ENCODE peak calls at places on chromosomes 12 and 14, in nine cellular contexts. One of them, this sample, is unnamed.

GRCh38 chr14:76773188-76773885 is 12.1 kb downstream of the VASH1 start:
- DNase-seq in fibroblast of the aortic adventitia: peak; percentile 76
- DNase-seq in lower leg skin: peak; percentile 87
- DNase-seq in GM13976: no peak
- DNase-seq in hepatocyte: peak; percentile 83
- DNase-seq in nephron progenitor cell: no peak
- DNase-seq in psoas muscle: peak; percentile 68
- DNase-seq in fibroblast of pulmonary artery: peak; percentile 93
- DNase-seq in GM10248: no peak
- DNase-seq in this sample: no peak

GRCh38 chr12:7645395-7646177 is 20.1 kb downstream of the APOBEC1 start:
- DNase-seq in fibroblast of the aortic adventitia: peak; percentile 51
- DNase-seq in lower leg skin: no peak
- DNase-seq in GM13976: peak; percentile 59
- DNase-seq in hepatocyte: peak; percentile 56
- DNase-seq in nephron progenitor cell: peak; percentile 48
- DNase-seq in psoas muscle: no peak
- DNase-seq in fibroblast of pulmonary artery: peak; percentile 51
- DNase-seq in GM10248: peak; percentile 50
- DNase-seq in this sample: no peak

GRCh38 chr12:3339221-3339620 is 151.8 kb upstream of the PRMT8 start:
- DNase-seq in fibroblast of the aortic adventitia: no peak
- DNase-seq in lower leg skin: no peak
- DNase-seq in GM13976: no peak
- DNase-seq in hepatocyte: no peak
- DNase-seq in nephron progenitor cell: no peak
- DNase-seq in psoas muscle: no peak
- DNase-seq in fibroblast of pulmonary artery: no peak
- DNase-seq in GM10248: no peak
- DNase-seq in this sample: no peak

GRCh38 chr12:1773937-1774655 is 46.3 kb upstream of the LRTM2 start:
- DNase-seq in fibroblast of the aortic adventitia: no peak
- DNase-seq in lower leg skin: no peak
- DNase-seq in GM13976: no peak
- DNase-seq in hepatocyte: no peak
- DNase-seq in nephron progenitor cell: no peak
- DNase-seq in psoas muscle: no peak
- DNase-seq in fibroblast of pulmonary artery: no peak
- DNase-seq in GM10248: no peak
- DNase-seq in this sample: no peak

GRCh38 chr12:109645194-109645593 is 68.4 kb upstream of the FAM222A start:
- DNase-seq in fibroblast of the aortic adventitia: no peak
- DNase-seq in lower leg skin: no peak
- DNase-seq in GM13976: no peak
- DNase-seq in hepatocyte: no peak
- DNase-seq in nephron progenitor cell: no peak
- DNase-seq in psoas muscle: no peak
- DNase-seq in fibroblast of pulmonary artery: no peak
- DNase-seq in GM10248: no peak
- DNase-seq in this sample: no peak

GRCh38 chr12:49637401-49637800 is 14.0 kb downstream of the PRPF40B start:
- DNase-seq in fibroblast of the aortic adventitia: no peak
- DNase-seq in lower leg skin: peak; percentile 78
- DNase-seq in GM13976: no peak
- DNase-seq in hepatocyte: peak; percentile 34
- DNase-seq in nephron progenitor cell: peak; percentile 25
- DNase-seq in psoas muscle: no peak
- DNase-seq in fibroblast of pulmonary artery: no peak
- DNase-seq in GM10248: no peak
- DNase-seq in this sample: no peak

GRCh38 chr14:57871487-57872080 is 5.7 kb upstream of the SLC35F4 start:
- DNase-seq in fibroblast of the aortic adventitia: peak; percentile 74
- DNase-seq in lower leg skin: no peak
- DNase-seq in GM13976: peak; percentile 18
- DNase-seq in hepatocyte: peak; percentile 34
- DNase-seq in nephron progenitor cell: peak; percentile 35
- DNase-seq in psoas muscle: no peak
- DNase-seq in fibroblast of pulmonary artery: peak; percentile 70
- DNase-seq in GM10248: peak; percentile 25
- DNase-seq in this sample: peak; percentile 14

GRCh38 chr14:72291908-72292688 is 359.9 kb downstream of the RGS6 start:
- DNase-seq in fibroblast of the aortic adventitia: peak; percentile 54
- DNase-seq in lower leg skin: no peak
- DNase-seq in GM13976: peak; percentile 59
- DNase-seq in hepatocyte: peak; percentile 65
- DNase-seq in nephron progenitor cell: peak; percentile 31
- DNase-seq in psoas muscle: no peak
- DNase-seq in fibroblast of pulmonary artery: peak; percentile 70
- DNase-seq in GM10248: peak; percentile 44
- DNase-seq in this sample: peak; percentile 16

DNA sequence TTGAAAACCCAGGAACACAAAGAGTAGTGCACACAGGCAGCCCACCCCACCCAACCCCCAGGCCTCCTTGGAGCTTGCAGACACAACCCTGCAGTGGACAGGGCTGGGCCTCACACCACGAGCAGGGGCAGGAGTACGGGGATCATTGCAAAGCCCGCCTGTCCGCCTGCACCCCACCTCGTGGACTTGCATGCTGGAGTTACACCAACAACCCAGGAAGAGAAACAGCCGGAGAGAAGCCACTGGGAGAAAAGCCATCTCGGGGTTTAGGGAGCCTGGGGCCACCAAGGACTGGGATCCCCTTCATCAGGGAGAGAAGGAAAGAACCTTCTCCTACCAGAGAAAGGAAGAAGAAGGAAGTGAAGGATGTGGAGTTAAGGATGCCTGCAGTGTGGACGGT is 8.2 kb downstream of the KRT84 start:
- DNase-seq in fibroblast of the aortic adventitia: no peak
- DNase-seq in lower leg skin: no peak
- DNase-seq in GM13976: no peak
- DNase-seq in hepatocyte: no peak
- DNase-seq in nephron progenitor cell: no peak
- DNase-seq in psoas muscle: no peak
- DNase-seq in fibroblast of pulmonary artery: no peak
- DNase-seq in GM10248: no peak
- DNase-seq in this sample: no peak
- TF ChIP-seq CTCF in fibroblast of the aortic adventitia: no peak
- TF ChIP-seq CTCF in lower leg skin: no peak
- TF ChIP-seq CTCF in GM13976: no peak
- TF ChIP-seq CTCF in hepatocyte: no peak
- TF ChIP-seq CTCF in nephron progenitor cell: no peak
- TF ChIP-seq CTCF in psoas muscle: no peak
- TF ChIP-seq CTCF in fibroblast of pulmonary artery: no peak
- TF ChIP-seq CTCF in GM10248: no peak
- TF ChIP-seq CTCF in this sample: no peak

DNA sequence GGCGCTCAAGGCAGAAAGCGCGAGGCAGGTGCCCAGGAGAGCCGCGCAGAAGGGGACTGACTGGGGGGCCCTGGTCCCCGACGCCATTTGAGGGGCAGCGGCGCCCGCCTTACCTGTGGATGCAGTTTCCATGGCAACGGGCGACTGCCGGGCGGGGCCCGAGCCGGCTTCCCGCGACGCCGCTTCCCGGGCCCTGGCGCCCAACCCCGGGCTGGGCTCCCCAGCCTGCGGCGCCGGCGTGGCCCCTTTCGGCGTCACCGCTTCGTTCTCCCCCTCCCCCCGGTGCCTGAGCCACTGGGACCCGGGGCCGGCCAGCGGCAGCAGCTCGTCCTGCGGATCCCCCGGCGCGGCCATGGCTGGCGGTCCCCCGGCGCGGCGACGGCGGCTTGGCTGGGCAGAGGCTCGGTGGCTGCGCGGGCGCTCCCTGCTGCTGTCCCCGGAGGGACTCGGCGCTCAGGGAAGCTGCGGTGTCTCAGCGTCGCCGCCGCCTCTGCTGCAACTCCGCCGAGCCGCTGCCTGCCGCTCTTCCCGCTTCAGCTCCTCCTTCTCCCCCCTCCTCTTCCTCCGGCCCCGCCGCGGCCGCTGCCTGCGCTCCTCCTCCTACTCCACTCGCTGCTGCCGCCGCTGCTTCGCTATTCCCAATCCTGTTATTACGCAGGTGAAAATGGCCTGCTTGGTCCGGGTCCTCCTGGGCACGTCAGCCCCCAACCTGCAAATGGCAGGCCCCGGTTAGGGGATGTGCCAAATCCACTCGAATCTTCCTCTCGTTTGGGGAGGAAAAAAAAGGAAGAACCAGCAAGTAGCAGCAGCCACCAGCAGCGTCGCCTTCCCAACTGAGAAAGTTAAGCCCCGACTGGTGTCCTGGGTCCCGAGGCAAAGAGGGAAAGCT is at the start of gene RTN1:
- DNase-seq in fibroblast of the aortic adventitia: peak; percentile 22
- DNase-seq in lower leg skin: peak; percentile 92
- DNase-seq in GM13976: peak; percentile 64
- DNase-seq in hepatocyte: peak; percentile 63
- DNase-seq in nephron progenitor cell: peak; percentile 77
- DNase-seq in psoas muscle: peak; percentile 52
- DNase-seq in fibroblast of pulmonary artery: peak; percentile 31
- DNase-seq in GM10248: peak; percentile 34
- DNase-seq in this sample: peak; percentile 44
- TF ChIP-seq CTCF in fibroblast of the aortic adventitia: no peak
- TF ChIP-seq CTCF in lower leg skin: no peak
- TF ChIP-seq CTCF in GM13976: no peak
- TF ChIP-seq CTCF in hepatocyte: no peak
- TF ChIP-seq CTCF in nephron progenitor cell: no peak
- TF ChIP-seq CTCF in psoas muscle: no peak
- TF ChIP-seq CTCF in fibroblast of pulmonary artery: no peak
- TF ChIP-seq CTCF in GM10248: no peak
- TF ChIP-seq CTCF in this sample: no peak

GRCh38 chr12:6277982-6278438 is 32.5 kb upstream of the PLEKHG6 start:
- DNase-seq in fibroblast of the aortic adventitia: no peak
- DNase-seq in lower leg skin: no peak
- DNase-seq in GM13976: peak; percentile 71
- DNase-seq in hepatocyte: peak; percentile 64
- DNase-seq in nephron progenitor cell: no peak
- DNase-seq in psoas muscle: no peak
- DNase-seq in fibroblast of pulmonary artery: no peak
- DNase-seq in GM10248: peak; percentile 68
- DNase-seq in this sample: no peak

GRCh38 chr12:6279256-6279628 is 31.2 kb upstream of the PLEKHG6 start:
- DNase-seq in fibroblast of the aortic adventitia: no peak
- DNase-seq in lower leg skin: peak; percentile 90
- DNase-seq in GM13976: no peak
- DNase-seq in hepatocyte: no peak
- DNase-seq in nephron progenitor cell: no peak
- DNase-seq in psoas muscle: no peak
- DNase-seq in fibroblast of pulmonary artery: no peak
- DNase-seq in GM10248: no peak
- DNase-seq in this sample: no peak

GRCh38 chr12:6280053-6280469 is 30.4 kb upstream of the PLEKHG6 start:
- DNase-seq in fibroblast of the aortic adventitia: peak; percentile 93
- DNase-seq in lower leg skin: peak; percentile 94
- DNase-seq in GM13976: no peak
- DNase-seq in hepatocyte: peak; percentile 73
- DNase-seq in nephron progenitor cell: no peak
- DNase-seq in psoas muscle: peak; percentile 37
- DNase-seq in fibroblast of pulmonary artery: peak; percentile 91
- DNase-seq in GM10248: no peak
- DNase-seq in this sample: no peak

GRCh38 chr12:6279631-6280030 is 30.9 kb upstream of the PLEKHG6 start:
- DNase-seq in fibroblast of the aortic adventitia: no peak
- DNase-seq in lower leg skin: peak; percentile 83
- DNase-seq in GM13976: no peak
- DNase-seq in hepatocyte: no peak
- DNase-seq in nephron progenitor cell: no peak
- DNase-seq in psoas muscle: no peak
- DNase-seq in fibroblast of pulmonary artery: no peak
- DNase-seq in GM10248: no peak
- DNase-seq in this sample: no peak

DNA sequence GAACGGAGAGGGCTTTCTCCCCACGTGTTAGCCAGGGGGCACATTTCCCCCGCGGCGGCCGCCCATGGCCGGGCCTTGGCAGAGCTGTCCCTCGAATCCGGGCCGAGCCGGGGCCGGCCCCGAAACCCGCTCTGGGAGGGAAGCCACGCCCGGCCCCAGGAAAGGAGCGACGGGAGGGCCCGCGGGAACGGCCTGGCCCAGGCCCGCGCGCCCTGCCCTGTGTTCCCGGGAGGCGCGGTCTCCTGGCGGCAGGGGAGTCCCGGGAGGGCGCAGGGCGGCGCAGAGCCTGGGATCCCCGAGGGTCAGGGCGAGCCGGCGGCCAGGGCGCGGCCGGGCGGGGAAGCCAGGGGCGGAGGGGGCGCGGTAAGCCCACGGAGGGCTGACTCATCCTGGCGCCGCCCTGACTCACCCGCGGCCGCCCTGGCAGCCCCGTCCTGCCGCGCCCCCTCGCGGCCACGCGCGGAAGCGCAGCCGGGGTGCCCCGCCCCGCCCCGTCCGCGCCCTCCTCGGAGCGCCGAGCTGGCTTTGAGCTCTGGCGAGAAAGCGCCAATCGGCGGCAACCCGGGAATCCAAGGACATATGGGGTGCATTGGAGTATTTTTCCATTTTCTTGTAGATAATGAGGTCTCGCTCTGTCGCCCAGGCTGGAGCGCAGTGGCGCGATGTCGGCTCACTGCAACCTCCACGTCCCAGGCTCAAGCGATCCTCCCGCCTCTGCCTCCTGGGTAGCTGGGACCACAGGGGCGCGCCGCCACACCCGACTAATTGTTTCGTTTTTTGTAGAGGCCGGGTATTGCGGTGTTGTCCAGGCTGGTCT is 31.8 kb upstream of the PLEKHG6 start:
- DNase-seq in fibroblast of the aortic adventitia: peak; percentile 76
- DNase-seq in lower leg skin: peak; percentile 97
- DNase-seq in GM13976: peak; percentile 93
- DNase-seq in hepatocyte: peak; percentile 97
- DNase-seq in nephron progenitor cell: peak; percentile 89
- DNase-seq in psoas muscle: peak; percentile 88
- DNase-seq in fibroblast of pulmonary artery: peak; percentile 81
- DNase-seq in GM10248: peak; percentile 91
- DNase-seq in this sample: peak; percentile 97
- TF ChIP-seq CTCF in fibroblast of the aortic adventitia: peak; percentile 50
- TF ChIP-seq CTCF in lower leg skin: no peak
- TF ChIP-seq CTCF in GM13976: peak; percentile 96
- TF ChIP-seq CTCF in hepatocyte: peak; percentile 66
- TF ChIP-seq CTCF in nephron progenitor cell: peak; percentile 53
- TF ChIP-seq CTCF in psoas muscle: peak; percentile 99
- TF ChIP-seq CTCF in fibroblast of pulmonary artery: peak; percentile 17
- TF ChIP-seq CTCF in GM10248: peak; percentile 88
- TF ChIP-seq CTCF in this sample: peak; percentile 100

GRCh38 chr12:97713217-97713616 is 250.6 kb downstream of the RMST start:
- DNase-seq in fibroblast of the aortic adventitia: no peak
- DNase-seq in lower leg skin: no peak
- DNase-seq in GM13976: no peak
- DNase-seq in hepatocyte: no peak
- DNase-seq in nephron progenitor cell: no peak
- DNase-seq in psoas muscle: no peak
- DNase-seq in fibroblast of pulmonary artery: no peak
- DNase-seq in GM10248: no peak
- DNase-seq in this sample: no peak

GRCh38 chr12:97713972-97714588 is 251.5 kb downstream of the RMST start:
- DNase-seq in fibroblast of the aortic adventitia: no peak
- DNase-seq in lower leg skin: no peak
- DNase-seq in GM13976: no peak
- DNase-seq in hepatocyte: peak; percentile 13
- DNase-seq in nephron progenitor cell: no peak
- DNase-seq in psoas muscle: no peak
- DNase-seq in fibroblast of pulmonary artery: no peak
- DNase-seq in GM10248: no peak
- DNase-seq in this sample: no peak

GRCh38 chr12:97711392-97711791 is 248.8 kb downstream of the RMST start:
- DNase-seq in fibroblast of the aortic adventitia: no peak
- DNase-seq in lower leg skin: no peak
- DNase-seq in GM13976: no peak
- DNase-seq in hepatocyte: no peak
- DNase-seq in nephron progenitor cell: no peak
- DNase-seq in psoas muscle: no peak
- DNase-seq in fibroblast of pulmonary artery: no peak
- DNase-seq in GM10248: no peak
- DNase-seq in this sample: no peak

GRCh38 chr12:97716356-97716755 is 253.8 kb downstream of the RMST start:
- DNase-seq in fibroblast of the aortic adventitia: no peak
- DNase-seq in lower leg skin: no peak
- DNase-seq in GM13976: no peak
- DNase-seq in hepatocyte: peak; percentile 17
- DNase-seq in nephron progenitor cell: no peak
- DNase-seq in psoas muscle: no peak
- DNase-seq in fibroblast of pulmonary artery: peak; percentile 20
- DNase-seq in GM10248: no peak
- DNase-seq in this sample: no peak
- TF ChIP-seq CTCF in fibroblast of the aortic adventitia: no peak
- TF ChIP-seq CTCF in lower leg skin: no peak
- TF ChIP-seq CTCF in GM13976: peak; percentile 13
- TF ChIP-seq CTCF in hepatocyte: peak; percentile 40
- TF ChIP-seq CTCF in nephron progenitor cell: no peak
- TF ChIP-seq CTCF in psoas muscle: no peak
- TF ChIP-seq CTCF in fibroblast of pulmonary artery: peak; percentile 23
- TF ChIP-seq CTCF in GM10248: no peak
- TF ChIP-seq CTCF in this sample: peak; percentile 51

This sample was measured in progenitor cell of endocrine pancreas.